ENCODE peak calls at places on chromosomes 2 and 18, in five cellular contexts. C, B, M, P and Q are unnamed samples.

GRCh38 chr2:222582931-222583330 is 73.0 kb downstream of the FARSB start:
- DNase-seq in P (no peak), M (no peak), B (peak), C (no peak), Q (peak)

GRCh38 chr2:24429711-24430110 is 61.3 kb upstream of the NCOA1 start:
- DNase-seq in C (no peak), M (peak), B (no peak), P (no peak), Q (peak)

GRCh38 chr2:113370478-113371091 is 66.9 kb upstream of the ZNG1B start:
- DNase-seq in B (peak), C (peak), M (peak), P (peak), Q (peak)

GRCh38 chr2:240567872-240568677 is at the start of gene RNPEPL1:
- DNase-seq in B (no peak), C (peak), P (peak), M (peak), Q (no peak)

GRCh38 chr2:148746973-148747372 is 102.4 kb downstream of the EPC2 start:
- DNase-seq in C (no peak), B (no peak), P (no peak), M (no peak), Q (no peak)

GRCh38 chr2:157339965-157340655 is 14.5 kb upstream of the ERMN start:
- DNase-seq in M (no peak), C (no peak), B (no peak), P (no peak), Q (no peak)

GRCh38 chr2:223414646-223415045 is 187.5 kb downstream of the SCG2 start:
- DNase-seq in M (peak), P (peak), C (no peak), B (peak), Q (peak)

GRCh38 chr2:100070078-100070477 is 72.3 kb downstream of the AFF3 start:
- DNase-seq in M (peak), P (no peak), C (no peak), B (peak), Q (no peak)

GRCh38 chr2:110994250-110994961 is 126.3 kb upstream of the BCL2L11 start:
- DNase-seq in C (no peak), M (peak), P (no peak), B (no peak), Q (no peak)

GRCh38 chr2:222942556-222942955 is 81.7 kb downstream of the ACSL3 start:
- DNase-seq in C (no peak), P (no peak), B (no peak), M (no peak), Q (no peak)

GRCh38 chr2:221262651-221263050 is 309.5 kb downstream of the EPHA4 start:
- DNase-seq in P (no peak), C (no peak), B (no peak), M (no peak), Q (no peak)

GRCh38 chr2:162919111-162919510 is 80.5 kb upstream of the KCNH7 start:
- DNase-seq in B (peak), M (no peak), P (no peak), C (no peak), Q (peak)

GRCh38 chr2:75560022-75560767 is 544 bp downstream of the EVA1A start:
- DNase-seq in C (no peak), P (peak), B (peak), M (peak), Q (peak)

GRCh38 chr2:128820427-128820826 is 501.8 kb upstream of the HS6ST1 start:
- DNase-seq in M (no peak), P (no peak), B (no peak), C (no peak), Q (no peak)

GRCh38 chr2:169363570-169364150 is 1.3 kb upstream of the LRP2 start:
- DNase-seq in B (peak), C (peak), P (no peak), M (peak), Q (peak)

GRCh38 chr2:30257266-30258214 is 26.2 kb downstream of the LBH start:
- DNase-seq in C (no peak), B (no peak), M (no peak), P (no peak), Q (no peak)

GRCh38 chr2:136437461-136437860 is 319.5 kb upstream of the CXCR4 start:
- DNase-seq in M (no peak), B (no peak), C (no peak), P (no peak), Q (no peak)

GRCh38 chr2:230327418-230328154 is 593 bp downstream of the SP140L start:
- DNase-seq in P (no peak), M (no peak), C (no peak), B (no peak), Q (no peak)

GRCh38 chr2:119494163-119494790 is 30.0 kb downstream of the SCTR start:
- DNase-seq in C (no peak), P (no peak), B (no peak), M (no peak), Q (no peak)

GRCh38 chr2:127407091-127407490 is 11.1 kb upstream of the PROC start:
- DNase-seq in C (no peak), M (no peak), P (no peak), B (no peak), Q (no peak)

GRCh38 chr18:31444142-31444541 is 3.4 kb upstream of the DSG3 start:
- DNase-seq in P (no peak), C (no peak), B (no peak), M (no peak), Q (no peak)

GRCh38 chr2:17892726-17893534 is 14.5 kb downstream of the KCNS3 start:
- DNase-seq in C (no peak), M (no peak), B (no peak), P (no peak), Q (no peak)

GRCh38 chr2:207288628-207289027 is 122.9 kb upstream of the KLF7 start:
- DNase-seq in P (no peak), M (no peak), C (no peak), B (no peak), Q (no peak)

GRCh38 chr2:72921866-72922265 is 4.5 kb downstream of the EMX1 start:
- DNase-seq in C (no peak), B (no peak), M (no peak), P (no peak), Q (no peak)

GRCh38 chr2:72921088-72921851 is 4.0 kb downstream of the EMX1 start:
- DNase-seq in B (no peak), M (no peak), P (no peak), C (no peak), Q (no peak)

GRCh38 chr2:72917875-72918660 is 749 bp downstream of the EMX1 start:
- DNase-seq in M (no peak), B (no peak), C (no peak), P (no peak), Q (no peak)

GRCh38 chr2:72919414-72920316 is 2.3 kb downstream of the EMX1 start:
- DNase-seq in C (no peak), M (no peak), P (no peak), B (no peak), Q (no peak)

DNA sequence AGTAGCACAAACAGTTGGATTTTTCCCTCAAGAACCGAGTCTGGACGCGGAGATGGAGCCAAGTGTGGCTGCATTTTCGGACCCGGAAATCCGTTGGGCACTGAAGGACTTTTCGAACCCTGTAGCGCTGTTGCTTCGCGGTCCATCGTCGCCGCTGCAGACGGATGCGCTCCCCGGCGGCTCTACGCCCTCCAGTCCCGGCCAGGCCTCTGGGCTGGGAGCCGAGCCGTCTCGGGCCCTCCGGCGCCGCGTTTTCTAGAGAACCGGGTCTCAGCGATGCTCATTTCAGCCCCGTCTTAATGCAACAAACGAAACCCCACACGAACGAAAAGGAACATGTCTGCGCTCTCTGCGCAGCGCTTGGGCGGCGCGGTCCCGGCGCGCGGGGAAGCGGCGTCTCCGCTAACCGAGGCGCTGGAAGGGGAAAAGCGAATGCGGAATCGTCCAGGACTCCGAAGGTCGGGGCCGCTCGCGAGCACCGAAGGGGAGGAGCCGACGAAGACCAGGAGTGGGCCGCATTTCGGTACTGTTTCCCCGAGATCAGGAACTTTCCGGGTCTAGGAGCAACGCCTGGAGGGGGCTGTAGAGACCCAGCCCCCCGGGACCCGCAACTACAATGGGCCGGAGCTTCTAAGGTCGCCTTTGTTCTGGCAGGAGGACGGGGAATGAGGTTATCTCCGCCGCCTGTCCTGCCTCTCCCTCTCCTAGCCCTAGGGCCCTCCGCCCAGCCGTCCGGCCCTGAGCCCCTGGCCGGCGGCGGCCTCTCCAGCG is 3.2 kb downstream of the EMX1 start:
- DNase-seq in C (no peak), B (peak), P (no peak), M (peak), Q (peak)
- H3K4me3 ChIP-seq in C (peak), B (no peak), P (no peak), M (peak), Q (no peak)

GRCh38 chr18:79964330-79965118 is at the start of gene HSBP1L1:
- DNase-seq in P (peak), M (peak), C (peak), B (no peak), Q (peak)
- TF ChIP-seq CTCF in P (peak), M (no peak), C (peak), B (peak), Q (no peak)

DNA sequence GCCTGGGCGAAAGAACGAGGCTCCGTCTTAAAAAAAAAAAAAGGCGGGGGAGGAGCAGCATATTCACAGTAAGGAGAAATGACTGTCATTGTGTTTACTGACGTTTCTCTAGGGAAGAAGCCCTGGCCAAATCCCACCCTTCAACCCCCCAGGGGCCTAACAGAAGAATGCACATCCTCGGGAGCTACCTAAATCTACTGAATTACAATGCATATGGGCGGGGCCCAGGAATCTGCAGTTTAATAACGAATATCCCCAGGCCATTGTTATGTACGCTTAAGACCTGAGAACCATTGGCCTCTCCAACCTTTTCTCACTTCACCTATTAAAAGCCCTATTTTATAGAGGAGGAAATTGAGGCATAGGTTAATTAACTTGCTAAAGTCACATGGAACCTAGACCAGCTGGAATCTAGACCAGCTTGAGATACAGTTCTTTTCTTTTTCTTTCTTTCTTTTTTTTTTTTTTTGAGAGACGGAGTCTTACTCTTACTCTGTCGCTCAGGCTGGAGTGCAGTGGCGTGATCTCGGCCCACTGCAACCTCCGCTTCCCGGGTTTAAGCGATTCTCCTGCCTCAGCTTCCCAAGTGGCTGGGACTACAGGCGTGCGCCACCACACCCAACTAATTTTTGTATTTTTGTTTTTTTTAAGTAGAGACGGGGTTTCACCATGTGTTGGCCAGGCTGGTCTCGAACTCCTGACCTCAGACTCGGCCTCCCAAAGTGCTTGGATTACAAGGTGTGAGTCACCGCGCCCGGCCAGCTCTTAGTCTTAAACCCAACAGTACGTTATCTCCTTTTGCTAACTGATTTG is 708 bp upstream of the RIF1 start:
- DNase-seq in C (no peak), M (no peak), B (no peak), P (no peak), Q (no peak)
- H3K4me3 ChIP-seq in C (peak), M (peak), B (peak), P (peak), Q (peak)

GRCh38 chr18:58788470-58788869 is 76.2 kb upstream of the ZNF532 start:
- DNase-seq in B (no peak), C (no peak), P (no peak), M (no peak), Q (no peak)

GRCh38 chr18:58785870-58786269 is 78.8 kb upstream of the ZNF532 start:
- DNase-seq in P (no peak), B (no peak), C (no peak), M (no peak), Q (no peak)

GRCh38 chr18:58784601-58785137 is 80.0 kb upstream of the ZNF532 start:
- DNase-seq in M (peak), P (no peak), C (no peak), B (no peak), Q (peak)

GRCh38 chr18:58787750-58788149 is 76.9 kb upstream of the ZNF532 start:
- DNase-seq in B (no peak), C (no peak), M (no peak), P (no peak), Q (no peak)

DNA sequence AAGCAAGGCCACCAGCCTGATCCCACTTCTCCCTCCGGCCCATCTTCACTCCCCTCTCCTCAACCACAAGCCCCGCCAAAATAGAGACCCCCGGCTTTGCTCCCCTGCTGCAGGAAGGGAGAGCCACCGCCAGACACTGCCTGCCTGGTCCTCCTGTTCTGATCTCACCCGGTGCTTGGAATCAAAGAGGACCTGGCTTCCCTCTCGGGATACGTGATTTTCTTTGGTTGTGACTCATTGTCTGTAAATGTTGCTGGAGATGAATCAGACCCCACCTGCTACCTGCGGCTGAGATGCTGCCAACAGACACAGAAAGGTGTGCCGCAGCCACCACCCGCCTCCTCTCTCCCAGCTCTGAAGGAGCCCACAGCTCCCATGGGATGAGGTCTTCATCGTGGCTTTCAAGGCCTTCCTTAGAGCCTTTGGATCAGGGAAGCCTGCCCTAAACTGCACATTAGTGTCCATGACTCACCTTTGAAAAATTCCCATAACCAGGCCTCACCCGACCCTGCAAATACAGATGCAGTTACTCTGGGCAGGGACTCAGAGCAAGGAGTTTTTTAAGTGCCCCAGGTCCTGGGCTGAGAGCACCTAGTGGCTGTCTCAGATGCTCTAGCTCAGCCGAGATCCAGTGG is 79.4 kb upstream of the ZNF532 start:
- DNase-seq in C (no peak), P (peak), M (peak), B (peak), Q (peak)
- TF ChIP-seq CTCF in C (no peak), P (no peak), M (peak), B (peak), Q (peak)

GRCh38 chr2:236311286-236311685 is 47.1 kb upstream of the ASB18 start:
- DNase-seq in M (no peak), B (no peak), P (no peak), C (no peak), Q (no peak)
- H3K4me3 ChIP-seq in M (no peak), B (no peak), P (no peak), C (no peak), Q (no peak)

GRCh38 chr2:216681683-216682082 is 13.7 kb downstream of the IGFBP5 start:
- DNase-seq in M (no peak), P (no peak), B (no peak), C (no peak), Q (no peak)

GRCh38 chr2:216679658-216680024 is 15.7 kb downstream of the IGFBP5 start:
- DNase-seq in P (no peak), C (peak), M (no peak), B (no peak), Q (no peak)

GRCh38 chr2:216678813-216679657 is 16.3 kb downstream of the IGFBP5 start:
- DNase-seq in P (no peak), B (no peak), M (no peak), C (no peak), Q (no peak)

GRCh38 chr2:216683846-216684245 is 11.5 kb downstream of the IGFBP5 start:
- DNase-seq in B (peak), P (peak), C (no peak), M (peak), Q (peak)

DNA sequence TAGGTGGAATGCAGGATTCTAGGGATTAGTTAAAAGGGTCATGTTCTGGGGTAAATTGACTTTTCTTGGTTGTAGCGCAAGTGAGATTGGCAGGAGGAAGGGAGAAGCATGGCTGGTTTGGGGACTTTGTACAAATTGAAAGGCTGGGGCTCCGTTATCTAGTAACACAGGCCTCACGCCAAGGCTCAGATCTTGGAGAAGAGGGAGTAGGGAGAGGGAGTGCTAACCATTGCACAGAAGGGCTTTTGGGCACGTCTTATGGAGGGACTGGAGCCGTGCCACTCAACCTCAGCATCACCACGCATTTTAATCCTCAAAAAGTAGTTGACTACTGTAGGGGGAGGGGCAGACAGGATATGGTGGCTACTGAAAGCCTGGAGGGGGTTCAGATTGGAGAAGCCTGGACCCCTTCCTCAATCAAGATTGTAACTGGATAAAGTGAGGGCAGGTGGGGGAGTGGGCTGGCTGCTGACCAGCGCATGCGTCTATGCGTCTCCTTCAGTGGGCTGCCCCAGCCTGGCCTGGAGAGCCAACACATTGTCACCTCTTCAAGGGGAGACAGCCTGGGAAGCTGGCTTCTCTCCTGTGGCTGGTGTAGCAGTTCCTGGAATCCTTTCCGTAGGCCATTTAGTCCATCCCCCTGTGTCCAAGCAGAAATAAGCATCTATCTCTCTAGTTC is 14.3 kb downstream of the IGFBP5 start:
- DNase-seq in C (no peak), P (no peak), B (no peak), M (no peak), Q (no peak)
- TF ChIP-seq CTCF in C (no peak), P (no peak), B (no peak), M (no peak), Q (no peak)

DNA sequence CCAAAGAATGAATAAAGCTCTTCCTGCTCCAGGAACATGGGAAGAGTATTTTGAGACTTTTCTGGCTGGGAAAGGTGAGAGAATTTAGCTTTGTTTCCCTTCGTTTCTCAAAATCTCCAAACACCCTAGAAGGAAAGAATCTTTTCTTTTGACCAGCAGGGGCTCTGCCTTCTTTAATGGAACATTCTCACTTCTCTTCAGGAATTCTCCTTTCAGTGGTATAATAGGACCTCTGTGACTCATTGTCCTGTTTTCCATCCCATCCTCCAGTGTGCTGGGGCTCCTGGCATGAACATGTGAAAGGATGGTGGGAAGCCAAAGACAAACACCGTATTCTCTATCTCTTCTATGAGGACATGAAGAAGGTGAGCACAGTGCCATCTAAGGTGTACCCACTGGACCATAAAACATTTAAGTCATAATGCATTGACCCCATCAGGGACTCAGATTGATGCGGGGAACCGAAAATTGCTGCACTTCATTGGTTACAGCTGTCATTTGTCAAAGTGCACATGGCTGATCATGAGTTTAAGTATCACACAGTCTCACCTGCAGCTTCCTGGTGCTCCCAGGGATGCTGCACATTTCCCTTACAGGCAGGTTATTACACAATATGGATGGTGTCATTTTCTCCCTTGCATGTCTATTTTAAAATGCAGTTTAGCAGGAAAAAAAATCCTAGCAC is 5.5 kb downstream of the SULT1C4 start:
- DNase-seq in P (no peak), B (no peak), M (no peak), C (no peak), Q (no peak)
- H3K4me3 ChIP-seq in P (no peak), B (no peak), M (no peak), C (no peak), Q (no peak)

GRCh38 chr2:197813093-197813787 is 8.8 kb downstream of the PLCL1 start:
- DNase-seq in C (no peak), M (peak), B (peak), P (no peak), Q (peak)
- TF ChIP-seq CTCF in C (peak), M (peak), B (peak), P (no peak), Q (peak)